ENCODE peak calls at places on chromosome 21, in five cellular contexts. Q, G, T, Z and L are unnamed samples.

GRCh38 chr21:42688841-42689371 is 35.5 kb downstream of the PDE9A start:
- DNase-seq in Q (no peak), G (no peak), T (no peak), Z (no peak), L (no peak)

GRCh38 chr21:46217511-46218196 is 10.9 kb downstream of the LSS start:
- DNase-seq in Q (no peak), G (no peak), T (no peak), Z (no peak), L (no peak)

GRCh38 chr21:26412831-26413329 is 160.2 kb downstream of the CYYR1 start:
- DNase-seq in Q (no peak), G (no peak), T (no peak), Z (no peak), L (no peak)

GRCh38 chr21:14766241-14766640 is 220.1 kb upstream of the SAMSN1 start:
- DNase-seq in Q (no peak), G (no peak), T (no peak), Z (no peak), L (no peak)

GRCh38 chr21:25149022-25149421 is 458.3 kb downstream of the MRPL39 start:
- DNase-seq in Q (no peak), G (no peak), T (no peak), Z (no peak), L (no peak)

GRCh38 chr21:33968082-33968997 is 52.7 kb upstream of the ATP5PO start:
- DNase-seq in Q (no peak), G (peak; percentile 22), T (no peak), Z (no peak), L (no peak)

GRCh38 chr21:25458484-25458883 is 148.8 kb downstream of the MRPL39 start:
- DNase-seq in Q (no peak), G (no peak), T (no peak), Z (no peak), L (no peak)

GRCh38 chr21:36132691-36133090 is 2.2 kb upstream of the CBR3 start:
- DNase-seq in Q (no peak), G (no peak), T (peak; percentile 34), Z (no peak), L (no peak)

GRCh38 chr21:34580181-34580700 is 34.7 kb downstream of the RCAN1 start:
- DNase-seq in Q (peak; percentile 23), G (no peak), T (peak; percentile 80), Z (peak; percentile 48), L (no peak)

GRCh38 chr21:16983425-16983824 is 529.4 kb upstream of the CXADR start:
- DNase-seq in Q (no peak), G (no peak), T (no peak), Z (no peak), L (no peak)

GRCh38 chr21:42350899-42351543 is at the start of gene TFF2:
- DNase-seq in Q (no peak), G (no peak), T (no peak), Z (no peak), L (no peak)

GRCh38 chr21:25005388-25005787 is 601.9 kb downstream of the MRPL39 start:
- DNase-seq in Q (no peak), G (no peak), T (no peak), Z (no peak), L (no peak)

GRCh38 chr21:23936224-23936623 is 1671.1 kb downstream of the MRPL39 start:
- DNase-seq in Q (no peak), G (no peak), T (no peak), Z (no peak), L (no peak)
- TF ChIP-seq CTCF in Q (no peak), G (no peak), T (peak; percentile 33), Z (no peak), L (peak; percentile 19)

GRCh38 chr21:30958737-30959136 is 77.4 kb upstream of the KRTAP11-1 start:
- DNase-seq in Q (no peak), G (no peak), T (no peak), Z (no peak), L (no peak)

GRCh38 chr21:30962013-30962412 is 76.3 kb downstream of the KRTAP19-8 start:
- DNase-seq in Q (no peak), G (no peak), T (no peak), Z (no peak), L (no peak)
- TF ChIP-seq CTCF in Q (no peak), G (peak; percentile 56), T (no peak), Z (no peak), L (no peak)

GRCh38 chr21:29155118-29155932 is 24.9 kb downstream of the MAP3K7CL start:
- DNase-seq in Q (peak; percentile 20), G (no peak), T (peak; percentile 69), Z (peak; percentile 23), L (peak; percentile 70)
- TF ChIP-seq CTCF in Q (no peak), G (no peak), T (peak; percentile 13), Z (no peak), L (peak; percentile 23)

GRCh38 chr21:32131164-32131563 is 147.7 kb downstream of the MIS18A start:
- DNase-seq in Q (no peak), G (no peak), T (no peak), Z (no peak), L (no peak)

GRCh38 chr21:32132911-32133310 is 145.9 kb downstream of the MIS18A start:
- DNase-seq in Q (no peak), G (no peak), T (no peak), Z (no peak), L (no peak)

GRCh38 chr21:32132409-32132808 is 146.4 kb downstream of the MIS18A start:
- DNase-seq in Q (no peak), G (no peak), T (no peak), Z (no peak), L (no peak)

GRCh38 chr21:32130031-32130891 is 148.6 kb downstream of the MIS18A start:
- DNase-seq in Q (no peak), G (no peak), T (no peak), Z (no peak), L (no peak)

DNA sequence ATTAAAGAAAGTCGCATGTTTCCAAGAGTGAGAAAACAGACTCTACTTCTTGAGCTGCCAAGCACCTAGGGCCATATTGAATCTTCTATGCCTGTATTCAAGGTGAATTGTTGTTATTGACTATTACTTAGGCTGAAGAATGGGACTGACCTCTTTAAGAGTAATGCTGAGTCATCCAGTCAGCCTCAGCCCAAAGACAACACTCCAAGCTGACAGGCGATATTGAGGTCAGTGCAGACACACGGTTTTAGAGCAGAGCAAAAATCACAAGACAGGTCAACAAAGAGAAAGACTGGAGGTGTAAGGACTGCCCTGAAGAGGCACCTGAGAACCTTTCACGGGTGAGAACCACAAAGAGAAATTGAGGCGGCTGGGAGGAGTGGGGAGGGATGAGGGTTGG is 146.9 kb downstream of the MIS18A start:
- DNase-seq in Q (no peak), G (no peak), T (no peak), Z (no peak), L (no peak)
- TF ChIP-seq CTCF in Q (no peak), G (no peak), T (no peak), Z (no peak), L (no peak)

GRCh38 chr21:32925098-32925497 is 100.6 kb upstream of the OLIG2 start:
- DNase-seq in Q (no peak), G (no peak), T (no peak), Z (no peak), L (no peak)

GRCh38 chr21:32917392-32918135 is 108.2 kb upstream of the OLIG2 start:
- DNase-seq in Q (no peak), G (no peak), T (peak; percentile 18), Z (no peak), L (no peak)

GRCh38 chr21:32918467-32919140 is 107.1 kb upstream of the OLIG2 start:
- DNase-seq in Q (no peak), G (no peak), T (no peak), Z (no peak), L (no peak)

GRCh38 chr21:32920474-32920873 is 105.3 kb upstream of the OLIG2 start:
- DNase-seq in Q (no peak), G (no peak), T (no peak), Z (no peak), L (no peak)

DNA sequence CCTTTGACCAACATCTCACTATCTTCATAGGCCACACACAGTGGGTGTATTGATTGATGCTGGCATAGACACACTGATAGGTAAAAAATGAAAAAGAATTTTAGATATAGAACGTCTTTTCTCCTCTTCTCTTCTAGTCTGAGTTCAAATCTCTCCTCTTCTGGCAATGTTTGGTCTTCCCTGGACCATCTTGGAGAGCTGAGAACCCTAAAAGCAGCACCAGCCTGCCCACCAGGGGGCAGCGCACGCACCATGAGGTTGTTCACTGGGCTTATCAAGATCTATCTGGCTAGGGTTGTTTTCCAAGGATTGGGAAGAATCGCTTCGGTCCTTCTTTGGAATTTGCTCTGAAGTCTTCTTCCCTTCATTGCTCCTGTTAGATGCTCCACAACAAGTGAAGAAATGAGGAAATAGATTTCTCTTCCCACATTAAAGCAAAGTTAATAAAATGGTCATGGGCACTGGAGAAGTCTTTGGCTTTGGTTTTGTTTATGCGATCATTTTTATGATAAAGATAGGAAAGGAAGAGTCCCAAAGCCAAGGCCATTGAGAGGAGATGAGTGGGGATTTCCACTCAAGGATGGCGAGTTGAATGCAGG is 104.0 kb upstream of the OLIG2 start:
- DNase-seq in Q (no peak), G (peak; percentile 48), T (no peak), Z (no peak), L (no peak)
- TF ChIP-seq CTCF in Q (no peak), G (peak; percentile 67), T (peak; percentile 40), Z (no peak), L (peak; percentile 39)

DNA sequence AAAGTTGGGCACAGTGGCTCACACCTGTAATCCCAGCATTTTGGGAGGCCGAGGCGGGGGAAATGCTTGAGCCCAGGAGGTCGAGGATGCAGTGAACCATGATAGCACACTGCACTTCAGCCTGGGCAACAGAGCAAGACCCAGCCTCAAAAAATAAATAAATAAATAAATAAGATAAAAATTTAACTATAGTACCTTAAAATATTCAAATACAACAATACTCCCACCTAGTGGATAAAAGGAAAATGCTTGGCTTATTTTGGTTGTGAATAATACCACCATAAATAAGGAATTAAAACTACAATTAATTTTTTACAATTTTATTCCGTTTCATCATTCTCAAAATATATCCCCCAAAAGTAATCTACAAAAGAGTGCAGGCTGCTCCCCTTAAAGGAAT is 8.1 kb downstream of the PSMG1 start:
- DNase-seq in Q (no peak), G (no peak), T (no peak), Z (no peak), L (no peak)
- TF ChIP-seq CTCF in Q (no peak), G (peak; percentile 82), T (peak; percentile 61), Z (no peak), L (peak; percentile 37)

DNA sequence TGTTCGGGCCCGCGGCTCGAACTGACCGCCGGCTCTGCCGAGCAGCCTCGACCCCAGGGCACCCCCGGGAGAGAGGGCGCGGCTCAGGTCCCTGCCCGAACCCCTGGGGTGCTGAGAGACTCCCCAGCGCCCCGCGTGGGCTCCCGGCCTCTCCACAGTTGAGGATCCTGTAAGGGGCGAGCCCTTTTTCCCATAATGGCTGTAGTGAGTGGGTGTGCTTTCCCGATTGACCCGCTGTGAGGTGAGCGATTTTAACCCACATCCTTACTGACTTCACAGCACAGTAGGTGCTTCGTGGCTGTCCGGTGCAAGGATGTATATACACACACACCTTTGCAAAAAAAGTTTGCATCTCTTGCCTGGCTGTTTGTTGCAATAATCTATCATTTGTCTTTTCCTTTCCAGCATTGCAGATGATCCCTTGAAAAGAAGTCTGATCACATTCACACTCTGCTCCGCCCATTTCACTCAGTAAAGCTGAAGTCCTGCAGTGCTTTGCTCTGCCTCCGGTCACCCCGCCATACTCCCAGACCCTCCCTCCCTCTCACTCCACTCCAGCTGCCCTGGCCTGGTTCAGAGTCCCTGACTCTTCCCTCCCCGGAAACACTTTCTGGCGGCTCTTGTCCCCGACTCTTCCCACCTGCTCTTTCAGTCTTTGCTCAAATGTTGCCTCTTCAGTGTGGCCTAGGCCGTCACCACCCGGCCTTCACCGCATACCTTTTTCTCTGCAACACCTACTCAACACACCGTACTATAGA is 955 bp upstream of the UBE2G2 start:
- DNase-seq in Q (no peak), G (no peak), T (no peak), Z (no peak), L (no peak)
- TF ChIP-seq CTCF in Q (no peak), G (no peak), T (no peak), Z (no peak), L (no peak)